ENCODE peak calls at places on chromosomes 13 and 19, in six cellular contexts. Y is SK-N-DZ; P is hepatic stellate cell; Q is BE2C; I is stimulated activated CD4-positive, alpha-beta T cell treated with anti-CD3 and anti-CD28 coated beads, Interleukin-4, amount 100 ng/mL, for 4 hours; F is G401. S is an unnamed sample.

GRCh38 chr19:49746206-49746958 is 16.7 kb downstream of the TSKS start:
- DNase-seq in Y (peak), P (peak), Q (peak), I (peak), F (peak), S (no peak)

GRCh38 chr19:10292789-10293636 is 3.3 kb downstream of the ICAM5 start:
- DNase-seq in Y (no peak), P (no peak), Q (no peak), I (no peak), F (no peak), S (no peak)

GRCh38 chr19:3145909-3146676 is 10.3 kb downstream of the GNA15 start:
- DNase-seq in Y (no peak), P (no peak), Q (no peak), I (no peak), F (no peak), S (no peak)

GRCh38 chr13:101757446-101758039 is 305.1 kb downstream of the ITGBL1 start:
- DNase-seq in Y (peak), P (peak), Q (no peak), I (no peak), F (peak), S (peak)

GRCh38 chr19:43639507-43640423 is at the start of gene CADM4:
- DNase-seq in Y (no peak), P (no peak), Q (peak), I (peak), F (peak), S (no peak)

GRCh38 chr19:35236638-35237400 is 8.3 kb upstream of the FAM187B start:
- DNase-seq in Y (no peak), P (no peak), Q (no peak), I (peak), F (no peak), S (no peak)

GRCh38 chr13:114339779-114340534 is 25.7 kb downstream of the CHAMP1 start:
- DNase-seq in Y (peak), P (peak), Q (peak), I (peak), F (peak), S (no peak)

GRCh38 chr19:27776020-27776419 is 1436.9 kb downstream of the UQCRFS1 start:
- DNase-seq in Y (no peak), P (no peak), Q (peak), I (no peak), F (no peak), S (no peak)

GRCh38 chr13:49828452-49828851 is 36.0 kb upstream of the KPNA3 start:
- DNase-seq in Y (no peak), P (no peak), Q (no peak), I (no peak), F (no peak), S (no peak)

GRCh38 chr19:2097330-2098327 is 914 bp downstream of the IZUMO4 start:
- DNase-seq in Y (no peak), P (no peak), Q (no peak), I (peak), F (no peak), S (no peak)

GRCh38 chr19:15672580-15673175 is at the start of gene CYP4F12:
- DNase-seq in Y (no peak), P (no peak), Q (peak), I (no peak), F (peak), S (no peak)

GRCh38 chr19:18658366-18658855 is 21.6 kb downstream of the KLHL26 start:
- DNase-seq in Y (no peak), P (no peak), Q (no peak), I (no peak), F (no peak), S (no peak)

GRCh38 chr13:36997716-36998427 is 1.3 kb downstream of the ALG5 start:
- DNase-seq in Y (no peak), P (no peak), Q (no peak), I (no peak), F (no peak), S (no peak)

GRCh38 chr19:47587295-47587694 is 14.3 kb upstream of the ZNF541 start:
- DNase-seq in Y (no peak), P (no peak), Q (no peak), I (no peak), F (no peak), S (no peak)

GRCh38 chr13:99542788-99543406 is 41.6 kb downstream of the TM9SF2 start:
- DNase-seq in Y (no peak), P (no peak), Q (no peak), I (no peak), F (no peak), S (no peak)

GRCh38 chr13:59771272-59771671 is 392.5 kb downstream of the DIAPH3 start:
- DNase-seq in Y (no peak), P (peak), Q (no peak), I (no peak), F (no peak), S (no peak)

GRCh38 chr19:57664269-57665127 is 4.2 kb upstream of the ZSCAN4 start:
- DNase-seq in Y (peak), P (peak), Q (peak), I (no peak), F (peak), S (no peak)

GRCh38 chr13:89865331-89865833 is 1482.1 kb upstream of the MIR17HG start:
- DNase-seq in Y (no peak), P (no peak), Q (no peak), I (no peak), F (no peak), S (no peak)